ENCODE peak calls at places on chromosomes 12 and 14, in ten cellular contexts. M is CD4-positive, alpha-beta T cell; J is NCI-H2029; A is NCI-H2171; Q is NCI-H1694 treated with DMSO at 0.1 percent for 48 hours; Z is AG10803; F is activated naive CD4-positive, alpha-beta T cell treated with anti-CD3 and anti-CD28 coated beads, Interleukin-2, amount 10 ng/mL, durations not matched to agents 7 days and 5 days; V is iPS-NIHi11; K is hepatocyte; R is HT-29. S is an unnamed sample.

GRCh38 chr12:54759751-54760150 is 94.6 kb upstream of the MUCL1 start:
- DNase-seq in F (peak; percentile 38), Z (peak; percentile 11), J (peak; percentile 6), R (peak; percentile 59), K (peak; percentile 35), V (peak; percentile 42), M (no peak), Q (no peak), A (peak; percentile 24), S (peak; percentile 17)

GRCh38 chr12:132723764-132724140 is 13.1 kb downstream of the PGAM5 start:
- DNase-seq in J (no peak), A (no peak), F (no peak), Q (no peak), K (no peak), M (no peak), Z (peak; percentile 51), R (no peak), V (no peak), S (no peak)

GRCh38 chr14:61140872-61141271 is 140.3 kb downstream of the TMEM30B start:
- DNase-seq in R (no peak), Q (no peak), M (no peak), Z (peak; percentile 53), V (no peak), J (peak; percentile 91), F (no peak), A (no peak), K (no peak), S (no peak)

GRCh38 chr14:59271734-59272133 is 83.3 kb downstream of the DAAM1 start:
- DNase-seq in R (no peak), F (no peak), Q (no peak), A (no peak), V (no peak), J (no peak), Z (no peak), M (no peak), K (no peak), S (no peak)

GRCh38 chr12:67667276-67668073 is 18.9 kb downstream of the DYRK2 start:
- DNase-seq in V (no peak), A (no peak), F (no peak), M (no peak), K (no peak), Q (peak; percentile 21), J (peak; percentile 31), R (no peak), Z (peak; percentile 58), S (no peak)

GRCh38 chr12:46608431-46609280 is 217.1 kb downstream of the SLC38A4 start:
- DNase-seq in V (no peak), R (no peak), Q (no peak), F (no peak), Z (peak; percentile 88), M (no peak), A (no peak), J (no peak), K (no peak), S (no peak)

GRCh38 chr14:35384386-35385041 is 20.0 kb downstream of the NFKBIA start:
- DNase-seq in K (peak; percentile 79), J (no peak), Q (no peak), Z (peak; percentile 94), A (no peak), M (no peak), V (no peak), R (no peak), F (no peak), S (peak; percentile 44)

GRCh38 chr14:90521121-90521929 is 124.5 kb downstream of the CALM1 start:
- DNase-seq in K (no peak), Z (no peak), V (no peak), A (peak; percentile 87), F (no peak), J (no peak), M (no peak), R (no peak), Q (no peak), S (no peak)

GRCh38 chr12:18158774-18159557 is 69.0 kb upstream of the RERGL start:
- DNase-seq in Z (peak; percentile 31), J (no peak), A (peak; percentile 6), F (peak; percentile 22), K (peak; percentile 55), M (no peak), V (peak; percentile 45), R (peak; percentile 78), Q (peak; percentile 31), S (no peak)

GRCh38 chr14:103118019-103118662 is 5.1 kb upstream of the TNFAIP2 start:
- DNase-seq in K (no peak), V (no peak), F (no peak), J (no peak), R (no peak), M (no peak), Q (no peak), A (no peak), Z (peak; percentile 46), S (peak; percentile 29)

GRCh38 chr12:38385492-38385864 is 68.9 kb downstream of the ALG10B start:
- DNase-seq in K (no peak), V (no peak), J (no peak), Q (no peak), Z (no peak), M (no peak), F (no peak), A (no peak), R (peak; percentile 58), S (no peak)

GRCh38 chr12:3354586-3354985 is 136.4 kb upstream of the PRMT8 start:
- DNase-seq in R (no peak), Z (no peak), M (no peak), F (no peak), K (no peak), Q (no peak), A (no peak), V (no peak), J (no peak), S (no peak)

GRCh38 chr12:10718279-10718821 is 4.8 kb downstream of the YBX3 start:
- DNase-seq in M (no peak), V (peak; percentile 9), A (no peak), K (peak; percentile 23), Z (peak; percentile 72), J (no peak), R (peak; percentile 23), Q (no peak), F (no peak), S (no peak)

GRCh38 chr12:5480218-5480952 is 48.5 kb downstream of the NTF3 start:
- DNase-seq in F (no peak), V (peak; percentile 68), A (no peak), J (no peak), Z (peak; percentile 65), K (peak; percentile 30), M (no peak), Q (no peak), R (no peak), S (no peak)

GRCh38 chr14:93114713-93115068 is 1.0 kb downstream of the ITPK1 start:
- DNase-seq in Z (no peak), F (no peak), V (peak; percentile 9), J (no peak), A (no peak), R (peak; percentile 12), M (no peak), K (no peak), Q (no peak), S (no peak)

GRCh38 chr14:57212919-57213318 is 55.8 kb downstream of the EXOC5 start:
- DNase-seq in Z (no peak), F (no peak), A (no peak), Q (no peak), M (no peak), K (no peak), R (no peak), V (no peak), J (no peak), S (no peak)

GRCh38 chr12:71755146-71755892 is 656 bp downstream of the RAB21 start:
- DNase-seq in Z (peak; percentile 66), A (no peak), M (no peak), K (peak; percentile 49), J (no peak), V (no peak), Q (no peak), R (peak; percentile 64), F (no peak), S (no peak)

GRCh38 chr14:65817011-65817410 is 404.5 kb downstream of the FUT8 start:
- DNase-seq in J (no peak), R (no peak), Z (no peak), M (no peak), A (no peak), V (no peak), K (no peak), F (no peak), Q (no peak), S (no peak)

GRCh38 chr14:37810094-37810801 is 214.8 kb downstream of the TTC6 start:
- DNase-seq in K (no peak), Z (no peak), A (no peak), R (no peak), Q (no peak), J (no peak), M (no peak), F (no peak), V (no peak), S (no peak)

GRCh38 chr12:47413806-47414205 is 292.0 kb downstream of the RPAP3 start:
- DNase-seq in Z (peak; percentile 78), K (peak; percentile 66), R (no peak), V (no peak), F (no peak), A (no peak), M (no peak), Q (no peak), J (no peak), S (no peak)

GRCh38 chr12:42716521-42716920 is 127.0 kb upstream of the PRICKLE1 start:
- DNase-seq in V (no peak), Z (peak; percentile 40), Q (no peak), M (no peak), F (no peak), R (no peak), K (no peak), A (no peak), J (no peak), S (no peak)

GRCh38 chr12:109357032-109357431 is 9.3 kb downstream of the MYO1H start:
- DNase-seq in R (no peak), A (no peak), V (no peak), Q (no peak), Z (no peak), J (no peak), K (no peak), M (no peak), F (no peak), S (no peak)

GRCh38 chr14:22370084-22370847 is 218.8 kb downstream of the DAD1 start:
- DNase-seq in F (no peak), R (no peak), J (no peak), M (no peak), K (no peak), Q (no peak), A (no peak), Z (peak; percentile 69), V (no peak), S (no peak)

GRCh38 chr14:61588419-61588901 is 106.9 kb upstream of the HIF1A start:
- DNase-seq in V (no peak), J (no peak), K (no peak), Q (no peak), F (no peak), M (no peak), R (no peak), A (peak; percentile 27), Z (no peak), S (no peak)

GRCh38 chr14:92462568-92462967 is 51.0 kb upstream of the RIN3 start:
- DNase-seq in J (no peak), M (no peak), V (no peak), A (no peak), Q (no peak), F (no peak), R (no peak), K (no peak), Z (no peak), S (no peak)

GRCh38 chr12:50387972-50388478 is 8.4 kb downstream of the FAM186A start:
- DNase-seq in V (peak; percentile 55), R (no peak), F (no peak), Q (no peak), A (no peak), M (no peak), K (no peak), Z (no peak), J (no peak), S (no peak)

GRCh38 chr12:22525426-22525825 is 18.9 kb downstream of the C2CD5 start:
- DNase-seq in R (no peak), V (no peak), Z (peak; percentile 62), M (no peak), Q (no peak), K (no peak), J (no peak), A (no peak), F (no peak), S (no peak)

GRCh38 chr12:95607642-95608041 is 56.4 kb upstream of the USP44 start:
- DNase-seq in F (no peak), A (no peak), J (peak; percentile 78), Z (no peak), M (no peak), Q (no peak), K (no peak), R (no peak), V (no peak), S (peak; percentile 69)